ENCODE peak calls at places on chromosome 10, in four cellular contexts. A, O, Y and R are unnamed samples.

GRCh38 chr10:50392966-50393718 is 141.8 kb upstream of the ASAH2 start:
- DNase-seq in Y (no peak), A (no peak), O (no peak), R (no peak)

GRCh38 chr10:114401195-114401741 is 3.0 kb downstream of the AFAP1L2 start:
- DNase-seq in O (no peak), A (peak), Y (peak), R (peak)

GRCh38 chr10:35639651-35640311 is 2.3 kb downstream of the FZD8 start:
- DNase-seq in Y (peak), O (no peak), A (peak), R (peak)

GRCh38 chr10:32131388-32131787 is 75.2 kb upstream of the KIF5B start:
- DNase-seq in Y (no peak), A (no peak), O (no peak), R (no peak)

GRCh38 chr10:34001087-34001580 is 666.7 kb upstream of the NRP1 start:
- DNase-seq in O (no peak), Y (no peak), A (no peak), R (no peak)

GRCh38 chr10:29806350-29806788 is 171.6 kb upstream of the SVIL start:
- DNase-seq in O (no peak), A (peak), Y (no peak), R (no peak)

GRCh38 chr10:126094537-126094936 is 198.2 kb downstream of the FANK1 start:
- DNase-seq in A (no peak), O (no peak), Y (no peak), R (no peak)

GRCh38 chr10:44978570-44979280 is at the start of gene DEPP1:
- DNase-seq in A (peak), O (peak), Y (peak), R (peak)

GRCh38 chr10:126302831-126303230 is 85.4 kb downstream of the ADAM12 start:
- DNase-seq in A (peak), O (no peak), Y (no peak), R (no peak)

GRCh38 chr10:86756511-86757109 is at the start of gene BMPR1A:
- DNase-seq in O (no peak), Y (no peak), A (no peak), R (peak)

GRCh38 chr10:690227-691161 is 1.0 kb upstream of the DIP2C start:
- DNase-seq in O (no peak), Y (no peak), A (peak), R (peak)
- H3K4me3 ChIP-seq in O (peak), Y (peak), A (peak), R (peak)

DNA sequence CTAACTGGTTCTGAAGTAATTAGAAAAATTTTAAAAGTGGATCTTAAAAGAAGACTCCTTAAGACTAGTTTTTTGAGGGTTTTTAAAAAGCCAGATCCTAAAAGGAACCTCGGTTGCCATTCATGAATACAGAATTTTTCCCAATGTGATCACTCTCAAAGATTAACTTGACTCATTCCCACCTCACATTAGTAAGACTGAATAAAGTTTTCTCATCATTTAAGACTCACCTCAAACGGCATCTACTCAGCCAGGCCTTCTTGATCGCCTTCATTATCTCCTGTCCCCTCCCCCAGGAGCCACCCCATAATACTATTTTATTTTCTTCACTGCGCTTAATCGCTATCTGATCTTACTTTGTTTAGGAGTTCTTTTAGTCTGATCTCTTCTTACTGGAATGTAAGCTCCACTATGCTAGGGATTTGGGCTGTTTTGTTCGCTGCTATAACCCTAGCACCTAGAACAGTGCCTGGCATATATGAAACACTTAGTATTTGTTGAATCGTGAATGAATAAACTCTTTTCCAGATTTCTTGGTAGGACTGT is 55.9 kb upstream of the PCGF5 start:
- DNase-seq in Y (no peak), O (no peak), A (peak), R (no peak)
- H3K4me3 ChIP-seq in Y (peak), O (peak), A (peak), R (peak)

DNA sequence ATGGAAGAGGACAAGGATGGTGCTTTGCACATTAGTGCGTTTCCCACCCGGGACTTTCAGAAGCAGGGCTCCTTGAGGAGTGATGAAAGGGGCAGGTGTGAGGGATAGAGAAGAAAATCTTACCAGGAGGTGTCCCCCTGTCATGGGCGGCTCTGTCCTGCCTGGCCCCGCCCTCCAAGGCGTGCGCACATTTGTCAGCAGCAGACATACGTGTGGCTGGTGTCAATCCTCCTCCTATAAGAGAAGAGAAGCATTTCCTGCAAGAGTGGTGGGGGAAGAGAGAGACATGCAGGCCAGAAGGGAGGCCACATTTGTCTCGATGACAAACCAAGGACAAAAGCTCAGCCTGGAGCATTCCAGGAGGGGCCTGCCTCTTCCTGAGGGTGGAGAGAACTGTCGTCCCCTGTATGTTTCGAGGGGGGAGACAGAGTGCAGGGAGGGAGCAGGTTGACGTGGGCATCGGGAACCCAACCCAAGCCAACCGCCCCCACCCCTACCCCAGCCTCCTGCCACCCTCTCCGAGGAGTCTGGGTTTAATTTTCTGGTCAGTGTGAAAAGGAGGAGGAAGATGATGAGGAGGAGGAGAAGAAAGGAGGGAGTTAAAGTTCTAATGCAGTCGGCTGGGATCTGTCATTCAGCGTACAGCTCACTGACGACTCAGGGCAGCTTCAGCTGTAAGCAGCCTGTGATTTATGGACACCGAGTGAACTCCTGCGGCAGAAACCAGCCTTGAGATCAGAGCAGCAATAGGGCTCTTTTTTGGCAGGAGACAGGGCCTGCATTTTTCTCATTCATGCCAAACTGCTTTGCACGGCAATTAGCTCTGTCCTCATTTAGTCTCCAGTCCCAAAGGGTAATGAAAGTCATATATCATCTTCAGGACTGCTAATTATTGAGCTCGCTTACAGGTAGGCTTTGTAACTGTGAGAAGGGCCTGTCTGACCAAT is 47.7 kb upstream of the COMTD1 start:
- DNase-seq in A (peak), Y (peak), O (no peak), R (no peak)
- H3K4me3 ChIP-seq in A (no peak), Y (no peak), O (no peak), R (no peak)

GRCh38 chr10:92834331-92834730 is 14.0 kb upstream of the EXOC6 start:
- DNase-seq in O (no peak), Y (no peak), A (no peak), R (no peak)
- H3K4me3 ChIP-seq in O (no peak), Y (no peak), A (no peak), R (no peak)

GRCh38 chr10:21388541-21389068 is 136.9 kb downstream of the SKIDA1 start:
- DNase-seq in A (no peak), Y (no peak), O (no peak), R (no peak)

DNA sequence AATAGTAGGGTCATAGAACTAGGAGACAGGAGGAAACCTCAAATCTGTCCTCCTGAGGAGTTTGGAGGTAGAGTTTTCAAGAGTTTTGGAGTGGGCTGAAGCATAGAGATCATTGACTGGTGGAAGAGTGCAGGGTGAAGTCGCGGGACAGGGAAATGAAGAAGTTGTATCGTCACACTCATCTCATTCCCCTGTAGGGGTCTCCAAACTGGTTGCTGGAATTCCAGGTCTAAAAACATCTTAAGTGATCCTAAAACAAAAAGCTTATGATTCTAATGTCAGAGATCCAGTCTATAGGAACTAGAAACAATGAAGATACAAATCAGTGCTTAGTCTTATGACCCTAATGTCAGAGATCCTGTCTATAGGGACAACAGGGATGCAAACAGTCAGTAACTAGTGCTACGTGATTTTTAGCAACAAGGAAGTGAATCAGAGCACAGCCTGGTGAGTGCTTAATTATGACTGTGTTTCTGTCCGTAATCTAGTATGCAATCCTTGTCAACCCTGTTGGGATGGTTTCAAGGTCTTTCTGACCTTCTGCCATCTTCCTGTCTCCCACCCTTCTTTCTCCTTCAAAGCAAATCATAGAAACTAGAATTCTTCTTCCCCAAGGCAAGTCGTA is 139.4 kb downstream of the SKIDA1 start:
- DNase-seq in O (no peak), A (no peak), Y (no peak), R (no peak)
- H3K4me3 ChIP-seq in O (no peak), A (no peak), Y (no peak), R (no peak)

DNA sequence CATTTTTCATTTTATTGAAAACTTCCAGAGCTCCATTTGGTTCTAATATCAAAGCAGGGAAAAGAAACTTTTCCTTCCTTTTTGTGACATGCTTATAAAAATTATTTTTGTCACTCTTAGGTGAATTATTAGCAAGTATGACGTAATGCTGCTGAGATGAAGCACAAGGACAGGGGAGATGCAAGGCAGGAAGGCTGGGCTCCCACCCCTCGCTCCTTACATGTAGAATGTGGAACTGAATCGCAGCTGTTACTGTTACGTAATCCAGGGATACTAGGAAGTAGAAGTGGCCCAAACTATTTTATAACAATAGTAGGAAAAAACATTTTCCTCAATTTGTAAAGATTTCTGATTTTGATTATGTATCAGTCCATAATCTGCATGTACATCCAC is 17.1 kb upstream of the GTPBP4 start:
- DNase-seq in Y (no peak), O (no peak), A (peak), R (no peak)
- H3K4me3 ChIP-seq in Y (no peak), O (no peak), A (peak), R (no peak)

GRCh38 chr10:112949875-112950507 is at the start of gene TCF7L2:
- DNase-seq in O (peak), Y (peak), A (peak), R (peak)

GRCh38 chr10:112950714-112951348 is 784 bp downstream of the TCF7L2 start:
- DNase-seq in O (no peak), Y (peak), A (peak), R (no peak)

GRCh38 chr10:112946649-112947048 is 3.4 kb upstream of the TCF7L2 start:
- DNase-seq in O (no peak), Y (peak), A (no peak), R (peak)

GRCh38 chr10:112951349-112952281 is 1.6 kb downstream of the TCF7L2 start:
- DNase-seq in O (no peak), A (peak), Y (peak), R (peak)

GRCh38 chr10:112949128-112949823 is 771 bp upstream of the TCF7L2 start:
- DNase-seq in A (peak), Y (no peak), O (no peak), R (no peak)
- H3K4me3 ChIP-seq in A (peak), Y (peak), O (peak), R (peak)

GRCh38 chr10:6579904-6580278 is at the start of gene PRKCQ:
- DNase-seq in A (no peak), Y (no peak), O (no peak), R (no peak)
- H3K4me3 ChIP-seq in A (peak), Y (peak), O (peak), R (peak)

GRCh38 chr10:125093199-125093841 is 67.0 kb downstream of the CTBP2 start:
- DNase-seq in A (peak), O (no peak), Y (peak), R (peak)
- H3K4me3 ChIP-seq in A (peak), O (no peak), Y (no peak), R (no peak)